ENCODE peak calls at places on chromosomes 12 and 14, in four cellular contexts. One of them, this sample, is unnamed.
A peak's percentile ranks its signal among the peaks of the same experiment; 100 is the strongest.

GRCh38 chr14:39454906-39455539 is 22.8 kb upstream of the FBXO33 start:
- DNase-seq in endothelial cell of umbilical vein: no peak
- DNase-seq in IMR-90: no peak
- DNase-seq in heart left ventricle: no peak
- DNase-seq in this sample: no peak

GRCh38 chr12:103495158-103495782 is 498 bp downstream of the C12orf42 start:
- DNase-seq in endothelial cell of umbilical vein: no peak
- DNase-seq in IMR-90: no peak
- DNase-seq in heart left ventricle: no peak
- DNase-seq in this sample: no peak

GRCh38 chr12:31650927-31651326 is 8.6 kb upstream of the ETFBKMT start:
- DNase-seq in endothelial cell of umbilical vein: no peak
- DNase-seq in IMR-90: no peak
- DNase-seq in heart left ventricle: no peak
- DNase-seq in this sample: no peak

GRCh38 chr12:57221169-57221917 is 4.7 kb downstream of the NXPH4 start:
- DNase-seq in endothelial cell of umbilical vein: no peak
- DNase-seq in IMR-90: no peak
- DNase-seq in heart left ventricle: no peak
- DNase-seq in this sample: no peak

GRCh38 chr14:43184540-43184939 is 1322.5 kb downstream of the FSCB start:
- DNase-seq in endothelial cell of umbilical vein: no peak
- DNase-seq in IMR-90: no peak
- DNase-seq in heart left ventricle: no peak
- DNase-seq in this sample: no peak

GRCh38 chr12:88218293-88218692 is 76.2 kb downstream of the TMTC3 start:
- DNase-seq in endothelial cell of umbilical vein: no peak
- DNase-seq in IMR-90: no peak
- DNase-seq in heart left ventricle: no peak
- DNase-seq in this sample: no peak

GRCh38 chr12:62700091-62700490 is 233.5 kb downstream of the MON2 start:
- DNase-seq in endothelial cell of umbilical vein: no peak
- DNase-seq in IMR-90: peak; percentile 25
- DNase-seq in heart left ventricle: no peak
- DNase-seq in this sample: peak; percentile 47

GRCh38 chr12:121124402-121125109 is 8.1 kb upstream of the P2RX7 start:
- DNase-seq in endothelial cell of umbilical vein: peak; percentile 70
- DNase-seq in IMR-90: peak; percentile 91
- DNase-seq in heart left ventricle: no peak
- DNase-seq in this sample: peak; percentile 95

DNA sequence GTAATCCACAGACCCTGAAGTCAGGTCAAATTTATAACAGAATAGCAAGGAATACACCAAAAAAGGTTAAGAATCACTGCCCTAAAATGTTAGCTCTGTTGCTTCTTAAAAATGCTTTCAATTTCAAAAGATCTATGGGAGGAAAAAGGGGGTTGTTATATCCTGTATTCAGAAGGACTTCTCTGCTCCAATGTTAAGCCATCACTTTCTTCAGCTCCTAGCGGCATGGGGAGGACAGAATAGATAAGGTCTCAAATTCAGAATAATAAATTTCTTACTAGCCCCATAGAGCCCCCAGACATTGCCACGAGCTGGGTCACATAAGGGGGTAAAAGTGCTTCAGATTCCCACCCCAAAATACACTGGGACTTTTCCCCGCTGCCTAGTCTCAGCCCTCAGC is 49.8 kb downstream of the CPM start:
- DNase-seq in endothelial cell of umbilical vein: no peak
- DNase-seq in IMR-90: no peak
- DNase-seq in heart left ventricle: no peak
- DNase-seq in this sample: no peak
- H3K4me3 ChIP-seq in endothelial cell of umbilical vein: no peak overlapping the region
- H3K4me3 ChIP-seq in IMR-90: no peak overlapping the region
- H3K4me3 ChIP-seq in heart left ventricle: no peak overlapping the region
- H3K4me3 ChIP-seq in this sample: no peak overlapping the region

GRCh38 chr12:20262131-20262530 is 106.2 kb upstream of the PDE3A start:
- DNase-seq in endothelial cell of umbilical vein: no peak
- DNase-seq in IMR-90: no peak
- DNase-seq in heart left ventricle: no peak
- DNase-seq in this sample: no peak
- H3K27ac ChIP-seq in endothelial cell of umbilical vein: no peak overlapping the region
- H3K27ac ChIP-seq in IMR-90: no peak overlapping the region
- H3K27ac ChIP-seq in heart left ventricle: no peak overlapping the region
- H3K27ac ChIP-seq in this sample: no peak overlapping the region

GRCh38 chr12:71731439-71732356 is 23.0 kb upstream of the RAB21 start:
- DNase-seq in endothelial cell of umbilical vein: no peak
- DNase-seq in IMR-90: peak; percentile 80
- DNase-seq in heart left ventricle: no peak
- DNase-seq in this sample: peak; percentile 31
- TF ChIP-seq CTCF in endothelial cell of umbilical vein: no peak
- TF ChIP-seq CTCF in IMR-90: no peak
- TF ChIP-seq CTCF in heart left ventricle: no peak
- TF ChIP-seq CTCF in this sample: no peak

GRCh38 chr12:84594157-84594556 is 318.4 kb downstream of the SLC6A15 start:
- DNase-seq in endothelial cell of umbilical vein: no peak
- DNase-seq in IMR-90: no peak
- DNase-seq in heart left ventricle: no peak
- DNase-seq in this sample: no peak
- H3K4me3 ChIP-seq in endothelial cell of umbilical vein: no peak overlapping the region
- H3K4me3 ChIP-seq in IMR-90: no peak overlapping the region
- H3K4me3 ChIP-seq in heart left ventricle: no peak overlapping the region
- H3K4me3 ChIP-seq in this sample: no peak overlapping the region

DNA sequence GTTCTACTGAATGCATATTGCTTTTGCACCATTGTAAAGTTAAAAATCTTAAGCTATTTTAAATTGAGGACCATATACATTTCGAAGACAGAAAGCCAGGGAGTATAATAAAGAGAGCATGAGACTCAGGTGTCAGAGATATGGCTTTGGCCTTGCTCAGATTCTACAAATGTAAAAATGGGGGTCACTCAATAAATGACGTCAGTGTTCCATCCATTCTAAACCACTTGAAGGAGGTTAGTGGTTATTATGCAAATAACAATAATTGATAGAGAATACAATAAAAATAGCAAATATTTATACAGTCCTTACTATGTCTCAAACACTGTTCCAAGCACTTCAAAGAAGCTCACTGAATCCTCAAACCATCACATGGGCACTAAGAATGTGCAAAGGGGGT is 20.1 kb downstream of the RTN1 start:
- DNase-seq in endothelial cell of umbilical vein: no peak
- DNase-seq in IMR-90: no peak
- DNase-seq in heart left ventricle: no peak
- DNase-seq in this sample: no peak
- H3K27ac ChIP-seq in endothelial cell of umbilical vein: no peak overlapping the region
- H3K27ac ChIP-seq in IMR-90: no peak overlapping the region
- H3K27ac ChIP-seq in heart left ventricle: no peak overlapping the region
- H3K27ac ChIP-seq in this sample: no peak overlapping the region

GRCh38 chr14:22472935-22473854 is 115.8 kb downstream of the DAD1 start:
- DNase-seq in endothelial cell of umbilical vein: peak; percentile 72
- DNase-seq in IMR-90: peak; percentile 25
- DNase-seq in heart left ventricle: no peak
- DNase-seq in this sample: peak; percentile 54
- TF ChIP-seq CTCF in endothelial cell of umbilical vein: peak; percentile 52
- TF ChIP-seq CTCF in IMR-90: peak; percentile 50
- TF ChIP-seq CTCF in heart left ventricle: peak; percentile 56
- TF ChIP-seq CTCF in this sample: peak; percentile 69

DNA sequence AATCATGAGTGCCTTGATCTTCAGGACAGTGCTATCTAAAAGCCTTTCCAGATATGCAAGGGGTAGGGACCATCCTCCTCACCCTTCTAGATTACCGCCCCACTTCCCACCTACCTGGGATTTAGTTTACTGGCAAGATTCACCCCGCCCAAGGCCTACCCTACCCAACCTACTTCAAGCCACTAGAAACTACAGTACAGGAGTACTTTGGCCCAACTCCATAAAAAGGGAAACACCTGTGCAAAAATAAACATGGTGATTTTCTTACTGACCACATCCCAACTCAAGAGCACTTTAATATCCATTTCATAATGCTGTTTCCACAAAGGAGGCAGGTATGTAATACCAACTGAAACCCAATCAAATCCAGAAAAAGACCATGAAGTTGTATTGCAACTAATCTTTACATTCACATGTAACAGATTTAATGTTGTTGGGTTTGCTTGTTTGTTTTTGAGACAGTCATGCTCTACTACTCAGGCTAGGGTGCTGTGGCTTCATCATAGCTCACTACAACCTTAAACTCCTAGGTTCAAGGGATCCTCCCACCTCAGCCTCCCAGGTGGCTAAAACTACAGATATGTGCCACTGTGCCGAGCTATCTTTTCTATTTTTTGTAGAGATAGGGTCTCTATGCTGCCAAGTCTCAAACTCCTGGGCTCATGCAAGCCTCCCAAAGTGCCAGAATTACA is 41.7 kb upstream of the RAP1B start:
- DNase-seq in endothelial cell of umbilical vein: no peak
- DNase-seq in IMR-90: no peak
- DNase-seq in heart left ventricle: no peak
- DNase-seq in this sample: no peak
- H3K4me3 ChIP-seq in endothelial cell of umbilical vein: no peak overlapping the region
- H3K4me3 ChIP-seq in IMR-90: no peak overlapping the region
- H3K4me3 ChIP-seq in heart left ventricle: no peak overlapping the region
- H3K4me3 ChIP-seq in this sample: no peak overlapping the region